ENCODE peak calls at places on chromosomes 7 and 10, in five cellular contexts. D is aorta; W is HCT116; E is CD8-positive, alpha-beta T cell; G is H1. H is an unnamed sample.

GRCh38 chr7:78099715-78100477 is 301.3 kb downstream of the PHTF2 start:
- DNase-seq in D (no peak), W (no peak), E (no peak), G (no peak), H (peak)

GRCh38 chr10:87771871-87772500 is 46.0 kb downstream of the ATAD1 start:
- DNase-seq in D (no peak), W (no peak), E (no peak), G (no peak), H (no peak)

GRCh38 chr10:97038688-97039087 is 147.1 kb downstream of the SLIT1 start:
- DNase-seq in D (no peak), W (no peak), E (no peak), G (no peak), H (no peak)

GRCh38 chr7:2601065-2601464 is 30.7 kb upstream of the TTYH3 start:
- DNase-seq in D (no peak), W (no peak), E (no peak), G (peak), H (no peak)

GRCh38 chr7:923108-924041 is 31.1 kb downstream of the ADAP1 start:
- DNase-seq in D (peak), W (no peak), E (peak), G (peak), H (no peak)

GRCh38 chr10:93346712-93347111 is 135.4 kb downstream of the MYOF start:
- DNase-seq in D (no peak), W (no peak), E (no peak), G (no peak), H (no peak)

GRCh38 chr7:111735661-111736323 is 173.5 kb upstream of the IMMP2L start:
- DNase-seq in D (no peak), W (peak), E (peak), G (peak), H (peak)

GRCh38 chr7:158273138-158273651 is 314.4 kb downstream of the PTPRN2 start:
- DNase-seq in D (peak), W (no peak), E (no peak), G (no peak), H (no peak)

GRCh38 chr7:83677180-83677866 is 28.4 kb upstream of the SEMA3E start:
- DNase-seq in D (peak), W (peak), E (no peak), G (no peak), H (peak)

GRCh38 chr7:84589012-84589411 is 394.4 kb upstream of the SEMA3A start:
- DNase-seq in D (no peak), W (no peak), E (no peak), G (no peak), H (peak)

GRCh38 chr10:115909962-115910361 is 363.0 kb downstream of the GFRA1 start:
- DNase-seq in D (no peak), W (no peak), E (no peak), G (no peak), H (no peak)

GRCh38 chr10:87775766-87776165 is 42.3 kb downstream of the ATAD1 start:
- DNase-seq in D (no peak), W (no peak), E (no peak), G (no peak), H (no peak)

GRCh38 chr10:30821994-30822692 is 192.6 kb upstream of the LYZL2 start:
- DNase-seq in D (no peak), W (no peak), E (no peak), G (no peak), H (no peak)

GRCh38 chr7:43220250-43220649 is 107.8 kb downstream of the HECW1 start:
- DNase-seq in D (no peak), W (no peak), E (no peak), G (no peak), H (no peak)

GRCh38 chr7:40436761-40437160 is 302.0 kb downstream of the SUGCT start:
- DNase-seq in D (no peak), W (no peak), E (no peak), G (no peak), H (no peak)

GRCh38 chr10:56722912-56723311 is 361.9 kb upstream of the ZWINT start:
- DNase-seq in D (no peak), W (no peak), E (no peak), G (no peak), H (no peak)

GRCh38 chr10:119726291-119727261 is 726 bp downstream of the INPP5F start:
- DNase-seq in D (no peak), W (no peak), E (no peak), G (peak), H (no peak)

GRCh38 chr10:3539696-3540383 is 245.2 kb downstream of the KLF6 start:
- DNase-seq in D (no peak), W (no peak), E (no peak), G (no peak), H (no peak)

GRCh38 chr10:12768156-12768731 is 233.3 kb downstream of the CCDC3 start:
- DNase-seq in D (no peak), W (no peak), E (no peak), G (peak), H (peak)

GRCh38 chr7:123647106-123647730 is 8.4 kb upstream of the LMOD2 start:
- DNase-seq in D (no peak), W (no peak), E (no peak), G (no peak), H (no peak)

GRCh38 chr7:90660819-90661218 is 64.7 kb downstream of the CDK14 start:
- DNase-seq in D (no peak), W (no peak), E (no peak), G (no peak), H (no peak)

GRCh38 chr7:46927131-46927810 is 654.6 kb downstream of the TNS3 start:
- DNase-seq in D (no peak), W (no peak), E (no peak), G (no peak), H (no peak)

GRCh38 chr10:79404690-79405131 is 40.7 kb downstream of the ZCCHC24 start:
- DNase-seq in D (peak), W (no peak), E (no peak), G (no peak), H (no peak)

GRCh38 chr7:105741993-105742392 is 134.4 kb downstream of the ATXN7L1 start:
- DNase-seq in D (no peak), W (no peak), E (no peak), G (no peak), H (no peak)

GRCh38 chr7:149423441-149423970 is 37.4 kb downstream of the ZNF777 start:
- DNase-seq in D (no peak), W (no peak), E (no peak), G (no peak), H (no peak)

GRCh38 chr10:12561720-12562119 is 212.4 kb downstream of the CAMK1D start:
- DNase-seq in D (no peak), W (no peak), E (no peak), G (no peak), H (no peak)

GRCh38 chr10:131461093-131461492 is 149.6 kb upstream of the TCERG1L start:
- DNase-seq in D (no peak), W (no peak), E (no peak), G (no peak), H (no peak)

GRCh38 chr7:145928937-145929336 is 187.7 kb upstream of the CNTNAP2 start:
- DNase-seq in D (no peak), W (no peak), E (no peak), G (no peak), H (no peak)

GRCh38 chr7:48168159-48168558 is 3.1 kb upstream of the ABCA13 start:
- DNase-seq in D (no peak), W (no peak), E (no peak), G (no peak), H (peak)

GRCh38 chr7:100465702-100466311 is 1.7 kb upstream of the SPACDR start:
- DNase-seq in D (peak), W (no peak), E (no peak), G (no peak), H (no peak)

GRCh38 chr7:23244335-23244635 is 2.3 kb upstream of the GPNMB start:
- DNase-seq in D (no peak), W (no peak), E (no peak), G (no peak), H (no peak)

GRCh38 chr10:70052462-70053211 is at the start of gene MACROH2A2:
- DNase-seq in D (peak), W (peak), E (no peak), G (peak), H (peak)

GRCh38 chr7:155796381-155797261 is 15.6 kb downstream of the SHH start:
- DNase-seq in D (peak), W (no peak), E (peak), G (peak), H (no peak)

GRCh38 chr7:46525876-46526275 is 604.8 kb upstream of the IGFBP3 start:
- DNase-seq in D (no peak), W (no peak), E (no peak), G (no peak), H (no peak)

GRCh38 chr7:45088821-45089313 is at the start of gene NACAD:
- DNase-seq in D (no peak), W (no peak), E (no peak), G (peak), H (no peak)
- H3K27ac ChIP-seq in D (peak), W (no peak), E (peak), G (no peak), H (no peak)

GRCh38 chr10:5645944-5646617 is 20.3 kb downstream of the ASB13 start:
- DNase-seq in D (no peak), W (no peak), E (no peak), G (no peak), H (no peak)
- H3K27ac ChIP-seq in D (no peak), W (no peak), E (no peak), G (no peak), H (no peak)

GRCh38 chr10:117640406-117640805 is 97.9 kb downstream of the EMX2 start:
- DNase-seq in D (no peak), W (no peak), E (no peak), G (no peak), H (no peak)
- H3K27ac ChIP-seq in D (no peak), W (no peak), E (no peak), G (no peak), H (no peak)

GRCh38 chr7:22220947-22221346 is 136.0 kb downstream of the RAPGEF5 start:
- DNase-seq in D (no peak), W (no peak), E (no peak), G (no peak), H (no peak)

GRCh38 chr7:22219739-22220493 is 137.0 kb downstream of the RAPGEF5 start:
- DNase-seq in D (no peak), W (no peak), E (no peak), G (no peak), H (no peak)

GRCh38 chr7:22216832-22217475 is 140.0 kb downstream of the RAPGEF5 start:
- DNase-seq in D (no peak), W (no peak), E (no peak), G (no peak), H (no peak)

GRCh38 chr7:22216309-22216708 is 140.6 kb downstream of the RAPGEF5 start:
- DNase-seq in D (no peak), W (no peak), E (no peak), G (no peak), H (no peak)

GRCh38 chr7:22219036-22219435 is 137.9 kb downstream of the RAPGEF5 start:
- DNase-seq in D (no peak), W (no peak), E (no peak), G (no peak), H (no peak)
- H3K27ac ChIP-seq in D (peak), W (no peak), E (no peak), G (no peak), H (no peak)

GRCh38 chr10:49310901-49311561 is 12.1 kb downstream of the C10orf71 start:
- DNase-seq in D (no peak), W (no peak), E (no peak), G (no peak), H (no peak)

GRCh38 chr10:49308881-49309280 is 9.9 kb downstream of the C10orf71 start:
- DNase-seq in D (no peak), W (no peak), E (no peak), G (no peak), H (no peak)

GRCh38 chr10:49309691-49310371 is 10.9 kb downstream of the C10orf71 start:
- DNase-seq in D (no peak), W (no peak), E (no peak), G (no peak), H (no peak)

GRCh38 chr10:49310460-49310859 is 11.5 kb downstream of the C10orf71 start:
- DNase-seq in D (no peak), W (no peak), E (no peak), G (no peak), H (no peak)

DNA sequence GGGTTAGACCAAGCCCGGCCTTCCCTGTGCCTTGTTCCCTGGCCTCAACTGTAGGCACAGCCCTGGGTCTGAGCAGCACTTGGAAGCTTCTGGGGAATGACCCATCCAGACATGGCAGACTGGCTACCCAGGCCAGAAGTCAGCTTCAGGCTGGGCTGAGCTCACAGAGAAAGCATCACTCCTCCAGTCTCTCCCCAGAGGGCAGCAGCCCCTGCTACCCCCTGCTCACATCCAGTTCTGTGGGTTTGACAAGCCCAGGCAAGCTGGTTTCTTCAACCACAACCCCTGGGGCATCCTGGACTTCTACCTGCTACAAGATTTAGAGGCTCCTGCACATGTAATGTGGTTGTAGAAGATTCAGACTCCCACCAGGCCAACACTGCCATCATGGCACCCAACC is 9.0 kb downstream of the C10orf71 start:
- DNase-seq in D (no peak), W (no peak), E (no peak), G (no peak), H (peak)
- H3K27ac ChIP-seq in D (no peak), W (no peak), E (no peak), G (no peak), H (no peak)

GRCh38 chr10:75283150-75284096 is 47.7 kb upstream of the COMTD1 start:
- DNase-seq in D (no peak), W (no peak), E (no peak), G (peak), H (no peak)
- H3K27ac ChIP-seq in D (no peak), W (no peak), E (no peak), G (no peak), H (no peak)